ENCODE peak calls at places on chromosome 20, in six cellular contexts. O is HCT116, J is GM12878, B is HepG2, F is K562, E is H1. Y is an unnamed sample. For H3K36me3, the result is how much of the 10 kb centered on the place peaks cover.

GRCh38 chr20:48098099-48098498 is 312.8 kb upstream of the SULF2 start:
- DNase-seq in O (peak), J (no peak), B (no peak), F (peak), E (no peak), Y (no peak)

GRCh38 chr20:19962958-19963357 is 54.2 kb upstream of the NAA20 start:
- DNase-seq in O (no peak), J (no peak), B (no peak), F (no peak), E (no peak), Y (no peak)

GRCh38 chr20:61166324-61166723 is 85.7 kb upstream of the CDH4 start:
- DNase-seq in O (no peak), J (no peak), B (no peak), F (no peak), E (no peak), Y (no peak)

GRCh38 chr20:52731086-52731485 is 241.1 kb upstream of the TSHZ2 start:
- DNase-seq in O (no peak), J (no peak), B (no peak), F (no peak), E (no peak), Y (peak)

GRCh38 chr20:45343867-45344721 is 4.1 kb downstream of the SDC4 start:
- DNase-seq in O (peak), J (no peak), B (peak), F (peak), E (no peak), Y (no peak)

GRCh38 chr20:40938020-40938419 is 90.6 kb upstream of the TOP1 start:
- DNase-seq in O (no peak), J (no peak), B (no peak), F (peak), E (peak), Y (no peak)

GRCh38 chr20:8094845-8095244 is 37.2 kb upstream of the PLCB1 start:
- DNase-seq in O (no peak), J (no peak), B (peak), F (no peak), E (no peak), Y (no peak)

GRCh38 chr20:62795023-62795761 is 1.1 kb upstream of the MRGBP start:
- DNase-seq in O (no peak), J (no peak), B (peak), F (peak), E (peak), Y (no peak)

GRCh38 chr20:44166477-44166876 is 20.5 kb downstream of the JPH2 start:
- DNase-seq in O (no peak), J (no peak), B (no peak), F (no peak), E (no peak), Y (no peak)

GRCh38 chr20:6975326-6975725 is 207.8 kb downstream of the BMP2 start:
- DNase-seq in O (no peak), J (no peak), B (no peak), F (no peak), E (no peak), Y (no peak)

GRCh38 chr20:43658723-43659419 is 8.0 kb upstream of the MYBL2 start:
- DNase-seq in O (no peak), J (no peak), B (no peak), F (no peak), E (no peak), Y (no peak)

GRCh38 chr20:3354247-3354646 is 53.2 kb downstream of the DNAAF9 start:
- DNase-seq in O (no peak), J (no peak), B (no peak), F (no peak), E (no peak), Y (no peak)

GRCh38 chr20:2816583-2817340 is 598 bp downstream of the TMEM239 start:
- DNase-seq in O (no peak), J (no peak), B (no peak), F (no peak), E (peak), Y (no peak)

GRCh38 chr20:8756410-8756809 is 312.5 kb upstream of the PLCB4 start:
- DNase-seq in O (peak), J (no peak), B (peak), F (no peak), E (no peak), Y (no peak)

GRCh38 chr20:60718743-60719142 is 533.3 kb upstream of the CDH4 start:
- DNase-seq in O (no peak), J (no peak), B (no peak), F (peak), E (peak), Y (no peak)

GRCh38 chr20:20780127-20780822 is 67.8 kb upstream of the RALGAPA2 start:
- DNase-seq in O (no peak), J (peak), B (peak), F (no peak), E (no peak), Y (no peak)

GRCh38 chr20:51950926-51951325 is 148.6 kb upstream of the SALL4 start:
- DNase-seq in O (no peak), J (no peak), B (no peak), F (no peak), E (no peak), Y (no peak)

GRCh38 chr20:54668271-54669053 is 193.1 kb downstream of the DOK5 start:
- DNase-seq in O (no peak), J (no peak), B (peak), F (peak), E (peak), Y (no peak)

GRCh38 chr20:40977218-40977617 is 51.4 kb upstream of the TOP1 start:
- DNase-seq in O (no peak), J (no peak), B (no peak), F (no peak), E (no peak), Y (no peak)

GRCh38 chr20:17228624-17229061 is 1.8 kb downstream of the PCSK2 start:
- DNase-seq in O (no peak), J (no peak), B (no peak), F (no peak), E (peak), Y (no peak)

GRCh38 chr20:18197382-18198070 is 59.9 kb downstream of the KAT14 start:
- DNase-seq in O (peak), J (no peak), B (no peak), F (no peak), E (peak), Y (no peak)

GRCh38 chr20:64091340-64091739 is 7.1 kb upstream of the LKAAEAR1 start:
- DNase-seq in O (no peak), J (no peak), B (no peak), F (no peak), E (no peak), Y (no peak)

GRCh38 chr20:44070139-44070900 is 116.7 kb downstream of the JPH2 start:
- DNase-seq in O (no peak), J (no peak), B (no peak), F (no peak), E (peak), Y (no peak)

GRCh38 chr20:48457261-48458002 is 370.4 kb downstream of the PREX1 start:
- DNase-seq in O (no peak), J (no peak), B (no peak), F (no peak), E (no peak), Y (no peak)

GRCh38 chr20:49794336-49795124 is 18.1 kb upstream of the SLC9A8 start:
- DNase-seq in O (no peak), J (no peak), B (no peak), F (no peak), E (no peak), Y (no peak)

GRCh38 chr20:47502801-47503239 is 1.1 kb downstream of the NCOA3 start:
- DNase-seq in O (no peak), J (no peak), B (peak), F (no peak), E (no peak), Y (no peak)

GRCh38 chr20:21490105-21490504 is 23.8 kb downstream of the NKX2-2 start:
- DNase-seq in O (no peak), J (no peak), B (no peak), F (no peak), E (no peak), Y (no peak)

GRCh38 chr20:44407402-44408184 is 52.1 kb downstream of the HNF4A start:
- DNase-seq in O (peak), J (no peak), B (no peak), F (peak), E (no peak), Y (no peak)

GRCh38 chr20:62142252-62143117 is 709 bp downstream of the PSMA7 start:
- DNase-seq in O (no peak), J (no peak), B (no peak), F (no peak), E (no peak), Y (no peak)

GRCh38 chr20:54067606-54068174 is 2.7 kb downstream of the BCAS1 start:
- DNase-seq in O (peak), J (peak), B (peak), F (peak), E (no peak), Y (no peak)

DNA sequence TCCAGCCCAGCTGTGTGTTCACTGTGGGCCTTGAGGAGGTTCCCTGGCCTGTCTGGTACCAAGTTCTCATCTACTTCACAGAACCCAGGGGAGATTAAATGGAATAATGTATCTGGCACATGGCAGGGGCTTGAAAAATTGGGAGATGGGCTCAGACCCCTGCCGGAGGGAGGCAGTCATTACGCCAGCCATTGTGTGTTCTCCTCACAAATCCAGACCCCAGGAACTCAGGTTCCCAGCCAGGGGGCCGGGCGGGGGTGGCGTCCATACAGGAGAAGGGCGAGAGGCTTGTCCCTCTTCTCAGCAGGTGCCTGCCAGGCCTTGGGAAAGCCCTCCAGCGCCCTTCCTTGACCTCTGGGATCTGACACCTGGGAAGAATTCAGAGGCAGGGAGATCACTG is 8.1 kb downstream of the NOL4L start:
- DNase-seq in O (no peak), J (no peak), B (no peak), F (no peak), E (no peak), Y (no peak)
- H3K36me3 ChIP-seq in O (under half), J (under half), B (under half), F (under half), E (under half), Y (under half)

GRCh38 chr20:24776755-24777271 is 172.3 kb upstream of the CST7 start:
- DNase-seq in O (no peak), J (no peak), B (no peak), F (no peak), E (no peak), Y (no peak)
- TF ChIP-seq ZNF274 in O (no peak), J (no peak), B (no peak), F (no peak), E (no peak), Y (no peak)

GRCh38 chr20:36624925-36625324 is 19.3 kb downstream of the RAB5IF start:
- DNase-seq in O (no peak), J (no peak), B (no peak), F (no peak), E (no peak), Y (no peak)

GRCh38 chr20:36623444-36623843 is 17.9 kb downstream of the RAB5IF start:
- DNase-seq in O (no peak), J (no peak), B (peak), F (no peak), E (no peak), Y (no peak)

GRCh38 chr20:36624068-36624813 is 18.7 kb downstream of the RAB5IF start:
- DNase-seq in O (no peak), J (no peak), B (peak), F (no peak), E (no peak), Y (no peak)

GRCh38 chr20:36614781-36615557 is 9.4 kb downstream of the RAB5IF start:
- DNase-seq in O (no peak), J (no peak), B (no peak), F (no peak), E (no peak), Y (no peak)

DNA sequence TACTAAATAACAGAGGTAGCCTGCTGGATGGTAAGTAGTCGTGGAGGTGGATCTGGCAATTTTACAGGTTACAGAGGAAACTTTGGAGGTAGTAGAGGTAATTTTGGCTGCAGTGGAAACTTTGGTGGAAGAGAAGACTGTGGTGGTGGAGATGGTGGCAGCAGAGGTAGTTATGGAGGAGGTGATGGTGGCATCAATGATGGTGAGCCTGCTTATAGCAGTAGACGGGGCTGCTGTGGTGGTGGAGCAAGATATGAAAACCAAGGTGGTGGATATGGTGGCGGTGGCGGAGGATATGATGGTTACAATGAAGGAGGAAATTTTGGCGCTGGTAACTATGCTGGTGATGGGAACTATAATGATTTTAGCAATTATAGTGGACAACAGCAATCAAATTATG is 15.3 kb downstream of the RAB5IF start:
- DNase-seq in O (no peak), J (no peak), B (no peak), F (no peak), E (no peak), Y (no peak)
- H3K9ac ChIP-seq in O (no peak), J (no peak), B (no peak), F (no peak), E (no peak), Y (no peak)

GRCh38 chr20:50898475-50898874 is 32.8 kb downstream of the ADNP start:
- DNase-seq in O (no peak), J (no peak), B (no peak), F (no peak), E (no peak), Y (no peak)
- H3K36me3 ChIP-seq in O (under half), J (under half), B (under half), F (half or more), E (half or more), Y (half or more)

GRCh38 chr20:38222231-38222922 is 38.2 kb downstream of the KIAA1755 start:
- DNase-seq in O (peak), J (no peak), B (peak), F (peak), E (peak), Y (peak)
- TF ChIP-seq ZNF274 in O (no peak), J (no peak), B (no peak), F (no peak), E (no peak), Y (no peak)

DNA sequence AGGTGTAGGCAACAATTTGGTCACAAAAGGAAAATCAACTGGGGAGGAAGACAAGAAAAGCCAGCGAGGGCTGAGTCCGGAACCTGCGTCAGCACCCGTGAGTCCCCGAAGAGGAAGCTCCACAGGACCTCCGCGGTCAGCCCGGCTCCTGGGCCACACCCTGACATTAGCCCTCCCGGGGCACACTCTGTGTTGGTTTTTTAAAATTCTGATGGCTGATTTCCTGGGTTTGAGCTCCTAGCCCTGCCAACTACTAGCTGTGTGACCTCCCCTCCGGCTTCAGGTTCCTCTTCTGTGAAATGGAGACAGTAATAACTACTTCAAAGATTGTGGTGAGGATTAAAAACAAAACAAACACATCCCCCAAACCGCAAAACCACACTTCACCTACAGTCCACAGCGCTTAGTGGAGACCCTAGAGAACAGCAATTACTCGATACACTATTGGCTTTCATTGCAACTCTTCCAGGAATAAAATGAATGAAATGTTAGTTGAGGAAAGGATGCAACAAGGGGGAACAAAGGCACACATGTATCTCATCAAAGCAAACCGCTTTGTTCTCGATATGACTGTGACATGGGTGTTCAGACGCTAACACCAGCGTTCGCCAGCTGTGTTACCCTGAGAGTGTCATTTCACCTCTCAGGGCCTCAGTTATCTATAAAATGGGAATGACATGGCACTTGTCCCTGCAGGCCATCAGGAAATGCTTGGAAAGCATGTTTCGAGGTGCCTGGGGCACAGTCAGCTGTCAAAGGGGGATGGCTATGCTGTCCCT is 984 bp downstream of the ZBP1 start:
- DNase-seq in O (no peak), J (peak), B (no peak), F (no peak), E (peak), Y (no peak)
- H3K9ac ChIP-seq in O (no peak), J (peak), B (no peak), F (no peak), E (no peak), Y (no peak)

Y was measured in NT2/D1.